ENCODE peak calls at places on chromosomes 3 and 15, in six cellular contexts. Q is activated CD4-positive, alpha-beta T cell treated with anti-CD3 and anti-CD28 coated beads for 4 hours; N is B cell; Z is WTC11; K is stimulated activated CD8-positive, alpha-beta memory T cell treated with anti-CD3 and anti-CD28 coated beads, Interleukin-7, amount 100 ng/mL, for 4 hours; P is mammary epithelial cell. E is an unnamed sample.

GRCh38 chr15:81088496-81088895 is 45.6 kb upstream of the CFAP161 start:
- DNase-seq in Q (no peak), N (no peak), Z (no peak), K (no peak), P (no peak), E (no peak)

GRCh38 chr15:90095521-90095959 is 6.7 kb downstream of the IDH2 start:
- DNase-seq in Q (no peak), N (no peak), Z (peak; percentile 50), K (no peak), P (no peak), E (no peak)

GRCh38 chr3:32685604-32686185 is 707 bp downstream of the CNOT10 start:
- DNase-seq in Q (no peak), N (no peak), Z (no peak), K (no peak), P (peak; percentile 24), E (no peak)

GRCh38 chr3:180802837-180803236 is 109.6 kb upstream of the FXR1 start:
- DNase-seq in Q (no peak), N (peak; percentile 0), Z (no peak), K (no peak), P (peak; percentile 11), E (no peak)

GRCh38 chr3:105513886-105514285 is 147.2 kb downstream of the ALCAM start:
- DNase-seq in Q (no peak), N (no peak), Z (no peak), K (no peak), P (peak; percentile 11), E (no peak)

GRCh38 chr3:151795276-151795675 is 18.6 kb upstream of the AADAC start:
- DNase-seq in Q (no peak), N (no peak), Z (no peak), K (no peak), P (peak; percentile 65), E (no peak)

GRCh38 chr15:38455096-38455495 is 1.2 kb downstream of the FAM98B start:
- DNase-seq in Q (no peak), N (no peak), Z (no peak), K (no peak), P (no peak), E (no peak)

GRCh38 chr15:58987036-58987435 is 427 bp upstream of the RNF111 start:
- DNase-seq in Q (no peak), N (no peak), Z (no peak), K (no peak), P (no peak), E (no peak)

GRCh38 chr15:89457086-89457485 is 39.3 kb downstream of the RHCG start:
- DNase-seq in Q (no peak), N (no peak), Z (no peak), K (no peak), P (peak; percentile 46), E (no peak)

GRCh38 chr15:60737217-60737616 is 258.3 kb upstream of the ICE2 start:
- DNase-seq in Q (no peak), N (no peak), Z (no peak), K (no peak), P (no peak), E (no peak)

GRCh38 chr3:31028766-31029165 is 134.3 kb upstream of the GADL1 start:
- DNase-seq in Q (no peak), N (no peak), Z (no peak), K (no peak), P (no peak), E (no peak)

E was measured in stimulated activated naive CD4-positive, alpha-beta T cell.